ENCODE peak calls at places on chromosomes 11 and 22, in nine cellular contexts. W is AG04450, D is heart right ventricle, P is testis, C is PC-3, M is Peyer's patch, X is K562, G is esophagus squamous epithelium, U is HCT116. H is an unnamed sample.

GRCh38 chr11:124082371-124082770 is 32.9 kb upstream of the VWA5A start:
- DNase-seq in G (no peak), D (no peak), M (no peak), W (no peak), C (no peak), P (no peak), U (no peak), X (no peak), H (no peak)

GRCh38 chr11:83801799-83802198 is 515.6 kb upstream of the CCDC90B start:
- DNase-seq in X (no peak), G (no peak), D (no peak), M (no peak), U (no peak), P (no peak), C (peak; percentile 22), W (no peak), H (no peak)

GRCh38 chr11:81772161-81772560 is 961.5 kb downstream of the FAM181B start:
- DNase-seq in P (no peak), W (no peak), X (no peak), G (no peak), D (no peak), C (no peak), U (no peak), M (no peak), H (no peak)

GRCh38 chr11:19751055-19751454 is 38.4 kb downstream of the NAV2 start:
- DNase-seq in X (no peak), G (no peak), W (no peak), P (no peak), M (no peak), C (no peak), D (no peak), U (no peak), H (no peak)

GRCh38 chr11:123590296-123590912 is 64.0 kb downstream of the SCN3B start:
- DNase-seq in M (peak; percentile 90), C (peak; percentile 93), D (no peak), U (peak; percentile 23), G (no peak), P (peak; percentile 23), W (no peak), X (no peak), H (no peak)

GRCh38 chr11:117830072-117830471 is 5.5 kb upstream of the FXYD2 start:
- DNase-seq in C (no peak), X (no peak), U (no peak), W (no peak), P (peak; percentile 12), D (no peak), G (no peak), M (no peak), H (no peak)

GRCh38 chr22:44748524-44748923 is 3.9 kb upstream of the ARHGAP8 start:
- DNase-seq in D (no peak), M (no peak), C (no peak), P (no peak), W (no peak), U (no peak), G (no peak), X (no peak), H (no peak)

GRCh38 chr11:125281831-125282595 is 117.5 kb downstream of the PKNOX2 start:
- DNase-seq in U (peak; percentile 41), G (no peak), P (no peak), M (no peak), X (no peak), W (no peak), D (no peak), C (peak; percentile 57), H (no peak)

GRCh38 chr22:29269731-29270474 is 1.8 kb downstream of the EWSR1 start:
- DNase-seq in D (no peak), U (no peak), P (no peak), G (no peak), W (no peak), C (peak; percentile 19), X (no peak), M (no peak), H (no peak)

GRCh38 chr11:119092880-119093665 is 8.4 kb downstream of the HMBS start:
- DNase-seq in X (peak; percentile 7), U (no peak), P (no peak), C (peak; percentile 41), G (no peak), W (no peak), D (no peak), M (no peak), H (no peak)

GRCh38 chr11:76798202-76798581 is 15.0 kb downstream of the TSKU start:
- DNase-seq in U (no peak), P (no peak), X (no peak), D (no peak), G (no peak), M (peak; percentile 65), W (no peak), C (no peak), H (no peak)
- H3K4me3 ChIP-seq in U (no peak overlapping the region), P (no peak overlapping the region), X (no peak overlapping the region), D (no peak overlapping the region), G (no peak overlapping the region), M (no peak overlapping the region), W (no peak overlapping the region), C (no peak overlapping the region), H (no peak overlapping the region)

GRCh38 chr22:26949193-26949592 is 291.8 kb downstream of the MIAT start:
- DNase-seq in X (no peak), C (peak; percentile 4), D (no peak), U (no peak), G (no peak), W (no peak), P (no peak), M (no peak), H (no peak)
- TF ChIP-seq CTCF in X (no peak), C (no peak), D (no peak), U (no peak), G (no peak), W (no peak), P (no peak), M (no peak), H (no peak)

DNA sequence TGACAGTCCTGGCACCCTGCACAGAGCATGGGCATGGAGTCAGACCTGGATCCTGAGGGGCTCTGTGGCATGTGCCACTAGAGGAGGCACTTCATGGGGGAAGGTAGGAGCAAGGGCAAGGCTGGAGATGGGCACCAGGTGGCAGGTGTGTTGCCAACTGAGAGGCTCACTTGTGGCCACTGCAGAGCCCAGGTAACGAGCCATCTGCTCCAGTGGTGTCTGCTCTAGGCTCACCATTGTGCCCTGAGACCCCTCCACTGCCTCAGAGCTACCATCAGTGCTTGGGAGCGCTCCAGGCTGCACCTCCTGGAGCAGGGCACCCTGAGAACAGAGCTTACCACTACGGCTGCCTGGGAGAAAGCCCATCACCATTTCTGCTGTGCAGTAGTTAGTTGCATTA is 1.3 kb upstream of the ZDHHC8 start:
- DNase-seq in W (no peak), P (no peak), C (peak; percentile 23), U (no peak), X (no peak), D (no peak), M (no peak), G (no peak), H (no peak)
- H3K4me3 ChIP-seq in W (no peak overlapping the region), P (no peak overlapping the region), C (no peak overlapping the region), U (no peak overlapping the region), X (no peak overlapping the region), D (peak overlapping the region; percentile 94), M (no peak overlapping the region), G (no peak overlapping the region), H (no peak overlapping the region)

DNA sequence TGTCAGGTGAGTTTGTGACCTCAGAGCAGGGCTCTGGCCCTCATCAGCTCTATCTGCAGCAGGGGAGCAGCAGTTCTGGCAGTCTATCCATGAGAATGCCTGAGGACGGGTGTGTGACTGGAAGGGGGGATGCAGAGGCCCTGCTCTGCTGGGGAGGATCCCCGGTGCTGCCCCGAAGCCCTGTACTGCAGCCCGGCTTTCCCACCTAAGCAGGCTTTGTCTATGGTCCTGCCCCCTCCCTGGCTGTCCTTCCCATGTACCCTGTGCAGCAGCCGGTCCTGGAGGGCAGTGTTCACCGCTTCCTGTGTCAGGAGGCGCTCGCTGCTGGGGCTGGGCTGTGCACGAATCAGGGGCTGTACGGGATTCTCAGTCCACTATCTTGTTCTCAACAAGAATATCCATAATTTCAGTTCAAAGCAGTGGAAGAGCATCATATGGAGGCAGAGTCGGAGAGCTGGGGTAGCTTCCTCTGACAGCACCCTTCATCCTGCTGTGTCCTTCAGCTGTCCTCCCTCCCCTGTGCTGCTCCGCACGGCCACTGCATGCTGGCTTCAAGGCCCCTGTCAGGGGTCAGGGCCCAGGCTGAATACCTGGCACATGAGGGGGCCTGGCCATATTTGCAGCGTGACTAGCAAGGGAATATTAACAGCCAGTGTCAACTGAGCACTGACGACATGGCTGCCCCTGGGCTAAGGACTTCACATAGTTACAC is 125.2 kb downstream of the CTTN start:
- DNase-seq in W (no peak), D (no peak), U (no peak), P (no peak), M (peak; percentile 33), G (no peak), X (no peak), C (no peak), H (no peak)
- TF ChIP-seq CTCF in W (no peak), D (no peak), U (no peak), P (no peak), M (no peak), G (no peak), X (no peak), C (no peak), H (no peak)